ENCODE peak calls at places on chromosomes 13 and 19, in six cellular contexts. O, W, D, Q, M and P are unnamed samples.

GRCh38 chr19:5321851-5322681 is 18.5 kb downstream of the PTPRS start:
- DNase-seq in Q (peak), W (no peak), M (no peak), O (no peak), D (peak), P (peak)

GRCh38 chr13:77136902-77137420 is 110.0 kb upstream of the FBXL3 start:
- DNase-seq in M (no peak), O (no peak), Q (no peak), D (no peak), W (no peak), P (no peak)

GRCh38 chr19:33376423-33376822 is 2.9 kb downstream of the CEBPG start:
- DNase-seq in Q (no peak), W (peak), D (no peak), M (peak), O (peak), P (no peak)

GRCh38 chr19:5038631-5039271 is 69.8 kb downstream of the KDM4B start:
- DNase-seq in O (peak), Q (peak), M (no peak), W (peak), D (no peak), P (peak)

GRCh38 chr13:33318744-33319143 is 33.2 kb upstream of the STARD13 start:
- DNase-seq in D (no peak), M (no peak), W (no peak), Q (no peak), O (no peak), P (no peak)

GRCh38 chr13:29859971-29860370 is 9.6 kb upstream of the UBL3 start:
- DNase-seq in Q (no peak), D (no peak), M (no peak), O (no peak), W (no peak), P (peak)

GRCh38 chr19:31448221-31448657 is 99.0 kb upstream of the TSHZ3 start:
- DNase-seq in W (no peak), Q (no peak), D (no peak), O (peak), M (no peak), P (no peak)

GRCh38 chr19:34480971-34481821 is at the start of gene WTIP:
- DNase-seq in M (peak), Q (no peak), D (no peak), O (peak), W (peak), P (no peak)

GRCh38 chr13:110229905-110230563 is 76.9 kb downstream of the COL4A1 start:
- DNase-seq in W (no peak), O (no peak), D (no peak), Q (no peak), M (no peak), P (no peak)

GRCh38 chr19:30391554-30392551 is 19.7 kb downstream of the ZNF536 start:
- DNase-seq in M (no peak), O (no peak), W (no peak), D (no peak), Q (no peak), P (peak)

GRCh38 chr19:38638461-38638860 is 9.0 kb upstream of the ACTN4 start:
- DNase-seq in Q (no peak), M (no peak), W (no peak), D (no peak), O (no peak), P (no peak)

GRCh38 chr13:30038884-30039283 is 188.5 kb upstream of the UBL3 start:
- DNase-seq in Q (no peak), M (no peak), D (no peak), O (no peak), W (no peak), P (peak)

GRCh38 chr19:36646746-36647145 is 19.9 kb downstream of the ZNF461 start:
- DNase-seq in Q (no peak), D (no peak), W (no peak), O (no peak), M (no peak), P (no peak)

GRCh38 chr19:1942934-1943555 is 2.1 kb downstream of the CSNK1G2 start:
- DNase-seq in D (no peak), M (peak), W (no peak), Q (no peak), O (no peak), P (no peak)

GRCh38 chr13:43089912-43090498 is 66.6 kb downstream of the DNAJC15 start:
- DNase-seq in M (no peak), O (no peak), Q (no peak), D (no peak), W (no peak), P (no peak)

GRCh38 chr19:10138879-10139795 is 19.4 kb upstream of the EIF3G start:
- DNase-seq in Q (no peak), W (no peak), M (no peak), O (no peak), D (no peak), P (no peak)

GRCh38 chr13:79782541-79783216 is 301.7 kb downstream of the NDFIP2 start:
- DNase-seq in O (no peak), W (peak), Q (no peak), M (peak), D (no peak), P (no peak)

GRCh38 chr19:10864538-10864899 is 6.8 kb upstream of the CARM1 start:
- DNase-seq in Q (peak), W (peak), O (peak), M (peak), D (no peak), P (peak)

GRCh38 chr13:31111136-31111535 is 50.6 kb downstream of the HSPH1 start:
- DNase-seq in D (no peak), M (no peak), Q (no peak), O (no peak), W (no peak), P (peak)

GRCh38 chr13:94829801-94830200 is 117.5 kb upstream of the SOX21 start:
- DNase-seq in W (no peak), M (no peak), Q (no peak), O (no peak), D (no peak), P (no peak)

GRCh38 chr19:14073232-14073924 is 792 bp downstream of the MISP3 start:
- DNase-seq in W (no peak), D (no peak), O (peak), M (peak), Q (peak), P (peak)

GRCh38 chr13:34805347-34805746 is 136.7 kb upstream of the NBEA start:
- DNase-seq in D (no peak), O (no peak), W (no peak), Q (no peak), M (no peak), P (no peak)

GRCh38 chr13:51981355-51981754 is 29.9 kb downstream of the ATP7B start:
- DNase-seq in M (no peak), D (no peak), Q (no peak), O (no peak), W (peak), P (no peak)

GRCh38 chr13:113897161-113897560 is 33.3 kb upstream of the GAS6 start:
- DNase-seq in Q (no peak), M (peak), W (peak), O (peak), D (no peak), P (no peak)

GRCh38 chr13:51682691-51683090 is 98.4 kb downstream of the WDFY2 start:
- DNase-seq in O (no peak), D (no peak), W (no peak), M (no peak), Q (no peak), P (no peak)

GRCh38 chr13:96816874-96817273 is 177.4 kb downstream of the OXGR1 start:
- DNase-seq in M (no peak), O (no peak), Q (no peak), D (no peak), W (no peak), P (no peak)
- TF ChIP-seq MYC in M (no peak), O (no peak), Q (no peak), D (no peak), W (no peak), P (no peak)

DNA sequence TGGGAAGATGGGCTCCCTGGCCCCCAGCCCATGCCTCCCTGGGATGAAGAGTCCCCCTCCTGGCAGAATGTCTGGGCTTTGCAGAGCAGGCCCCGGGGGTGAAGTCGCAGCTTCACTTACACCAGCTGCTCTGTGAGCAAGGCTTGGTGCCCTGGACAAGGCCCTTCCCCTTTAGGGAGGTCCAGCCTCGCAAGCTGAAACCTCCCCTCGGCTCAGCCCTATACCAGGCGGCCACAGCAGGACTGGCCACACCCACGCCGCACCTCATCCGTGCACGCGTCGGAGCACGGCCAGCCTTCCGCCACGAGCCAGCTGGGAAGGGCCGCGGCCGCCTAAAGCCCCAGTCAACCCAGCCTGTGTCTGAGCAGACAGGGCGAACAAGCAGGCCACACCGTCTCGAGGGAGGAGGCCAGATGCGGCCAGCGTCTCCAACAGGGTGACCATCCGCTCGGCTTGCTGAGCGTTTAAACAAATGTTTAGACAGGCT is 83.2 kb upstream of the MCF2L start:
- DNase-seq in M (peak), W (peak), O (peak), D (no peak), Q (peak), P (no peak)
- TF ChIP-seq MYC in M (no peak), W (peak), O (no peak), D (no peak), Q (no peak), P (no peak)

GRCh38 chr13:49859568-49859967 is 67.1 kb upstream of the KPNA3 start:
- DNase-seq in Q (no peak), O (peak), M (no peak), W (peak), D (no peak), P (no peak)
- TF ChIP-seq MYC in Q (no peak), O (no peak), M (no peak), W (no peak), D (no peak), P (no peak)

DNA sequence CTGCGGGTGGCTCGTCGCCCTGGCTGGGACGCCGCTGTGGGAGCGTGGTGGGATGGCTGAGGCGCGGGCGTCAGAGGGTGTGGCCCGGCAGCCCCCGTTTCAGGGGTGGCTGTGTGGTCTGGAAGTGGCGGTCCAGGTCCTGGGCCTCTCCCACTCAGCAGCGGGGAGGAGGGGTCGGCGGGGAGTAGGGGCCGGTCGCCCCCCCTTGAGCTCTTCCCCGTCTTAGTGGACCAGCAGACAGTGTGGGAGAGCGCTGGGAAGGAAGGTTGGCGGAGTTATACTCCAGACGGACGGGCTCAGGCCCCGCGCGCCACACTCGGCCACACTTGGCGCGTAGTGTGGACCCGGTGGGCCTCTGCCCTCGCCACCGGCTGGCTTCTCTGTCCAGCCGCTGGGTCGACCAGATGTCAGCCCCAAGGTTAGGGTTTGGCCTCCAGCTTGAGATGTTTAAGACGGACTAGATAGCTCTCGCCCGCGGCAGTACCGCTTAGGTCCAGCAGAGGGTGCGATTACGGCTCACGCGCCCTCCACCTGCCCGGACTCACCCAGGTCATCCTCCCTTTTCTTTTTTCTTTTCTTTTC is 21.7 kb upstream of the ZNF429 start:
- DNase-seq in D (no peak), W (no peak), O (peak), Q (peak), M (no peak), P (peak)
- TF ChIP-seq MYC in D (no peak), W (no peak), O (no peak), Q (no peak), M (no peak), P (no peak)

GRCh38 chr13:27170221-27170520 is 1.4 kb downstream of the USP12 start:
- DNase-seq in D (no peak), Q (no peak), M (no peak), O (no peak), W (no peak), P (peak)

GRCh38 chr13:27170521-27171243 is 929 bp downstream of the USP12 start:
- DNase-seq in O (peak), Q (peak), M (peak), W (peak), D (no peak), P (peak)

GRCh38 chr13:27168086-27168485 is 3.5 kb downstream of the USP12 start:
- DNase-seq in O (no peak), W (no peak), Q (no peak), M (peak), D (no peak), P (peak)

GRCh38 chr13:27171244-27171829 is at the start of gene USP12:
- DNase-seq in W (no peak), M (peak), O (no peak), D (no peak), Q (peak), P (peak)

GRCh38 chr13:27168870-27169525 is 2.6 kb downstream of the USP12 start:
- DNase-seq in W (no peak), Q (no peak), D (no peak), O (no peak), M (peak), P (no peak)
- TF ChIP-seq MYC in W (no peak), Q (no peak), D (no peak), O (no peak), M (no peak), P (no peak)